ENCODE peak calls at places on chromosomes 7 and 10, in four cellular contexts. One of them, this sample, is unnamed.

GRCh38 chr7:114865564-114865963 is 56.3 kb upstream of the MDFIC start:
- DNase-seq in EL: peak
- DNase-seq in activated CD8-positive, alpha-beta memory T cell treated with anti-CD3 and anti-CD28 coated beads, Interleukin-2, amount 50 U/mL, for 48 hours: peak
- DNase-seq in NCI-H2081: peak
- DNase-seq in this sample: no peak

GRCh38 chr10:73814276-73814895 is 3.0 kb upstream of the NDST2 start:
- DNase-seq in EL: no peak
- DNase-seq in NCI-H2081: no peak
- DNase-seq in activated CD8-positive, alpha-beta memory T cell treated with anti-CD3 and anti-CD28 coated beads, Interleukin-2, amount 50 U/mL, for 48 hours: no peak
- DNase-seq in this sample: no peak

GRCh38 chr10:52653510-52653909 is 119.1 kb downstream of the MBL2 start:
- DNase-seq in activated CD8-positive, alpha-beta memory T cell treated with anti-CD3 and anti-CD28 coated beads, Interleukin-2, amount 50 U/mL, for 48 hours: no peak
- DNase-seq in NCI-H2081: no peak
- DNase-seq in EL: no peak
- DNase-seq in this sample: no peak

GRCh38 chr7:3179456-3179855 is 121.6 kb upstream of the SDK1 start:
- DNase-seq in NCI-H2081: no peak
- DNase-seq in EL: no peak
- DNase-seq in activated CD8-positive, alpha-beta memory T cell treated with anti-CD3 and anti-CD28 coated beads, Interleukin-2, amount 50 U/mL, for 48 hours: no peak
- DNase-seq in this sample: no peak

GRCh38 chr7:85554294-85554877 is 367.5 kb upstream of the SEMA3D start:
- DNase-seq in EL: peak
- DNase-seq in activated CD8-positive, alpha-beta memory T cell treated with anti-CD3 and anti-CD28 coated beads, Interleukin-2, amount 50 U/mL, for 48 hours: no peak
- DNase-seq in NCI-H2081: peak
- DNase-seq in this sample: peak

GRCh38 chr7:21076579-21076978 is 289.9 kb upstream of the SP8 start:
- DNase-seq in EL: no peak
- DNase-seq in activated CD8-positive, alpha-beta memory T cell treated with anti-CD3 and anti-CD28 coated beads, Interleukin-2, amount 50 U/mL, for 48 hours: no peak
- DNase-seq in NCI-H2081: peak
- DNase-seq in this sample: no peak

GRCh38 chr10:123429631-123430257 is 236.4 kb upstream of the GPR26 start:
- DNase-seq in NCI-H2081: no peak
- DNase-seq in activated CD8-positive, alpha-beta memory T cell treated with anti-CD3 and anti-CD28 coated beads, Interleukin-2, amount 50 U/mL, for 48 hours: no peak
- DNase-seq in EL: no peak
- DNase-seq in this sample: no peak

GRCh38 chr7:107692501-107692900 is 31.9 kb downstream of the SLC26A4 start:
- DNase-seq in EL: peak
- DNase-seq in activated CD8-positive, alpha-beta memory T cell treated with anti-CD3 and anti-CD28 coated beads, Interleukin-2, amount 50 U/mL, for 48 hours: no peak
- DNase-seq in NCI-H2081: no peak
- DNase-seq in this sample: no peak

GRCh38 chr7:10974717-10975032 is 1.0 kb downstream of the PHF14 start:
- DNase-seq in activated CD8-positive, alpha-beta memory T cell treated with anti-CD3 and anti-CD28 coated beads, Interleukin-2, amount 50 U/mL, for 48 hours: no peak
- DNase-seq in EL: no peak
- DNase-seq in NCI-H2081: no peak
- DNase-seq in this sample: no peak

GRCh38 chr10:28317735-28318134 is 14.9 kb upstream of the MPP7 start:
- DNase-seq in activated CD8-positive, alpha-beta memory T cell treated with anti-CD3 and anti-CD28 coated beads, Interleukin-2, amount 50 U/mL, for 48 hours: no peak
- DNase-seq in NCI-H2081: no peak
- DNase-seq in EL: peak
- DNase-seq in this sample: no peak

GRCh38 chr10:85641479-85641967 is 725.1 kb downstream of the GRID1 start:
- DNase-seq in activated CD8-positive, alpha-beta memory T cell treated with anti-CD3 and anti-CD28 coated beads, Interleukin-2, amount 50 U/mL, for 48 hours: no peak
- DNase-seq in EL: no peak
- DNase-seq in NCI-H2081: no peak
- DNase-seq in this sample: no peak

GRCh38 chr7:1691601-1692499 is 21.8 kb downstream of the ELFN1 start:
- DNase-seq in activated CD8-positive, alpha-beta memory T cell treated with anti-CD3 and anti-CD28 coated beads, Interleukin-2, amount 50 U/mL, for 48 hours: peak
- DNase-seq in NCI-H2081: no peak
- DNase-seq in EL: no peak
- DNase-seq in this sample: no peak

GRCh38 chr10:85464336-85464735 is 902.3 kb downstream of the GRID1 start:
- DNase-seq in EL: no peak
- DNase-seq in NCI-H2081: no peak
- DNase-seq in activated CD8-positive, alpha-beta memory T cell treated with anti-CD3 and anti-CD28 coated beads, Interleukin-2, amount 50 U/mL, for 48 hours: no peak
- DNase-seq in this sample: no peak

This sample was measured in NCI-H1930.